ENCODE peak calls at places on chromosomes 3 and 15, in six cellular contexts. G, F, Z, A, X and J are unnamed samples.

GRCh38 chr3:128067481-128067880 is 15.2 kb downstream of the SEC61A1 start:
- DNase-seq in G (no peak), F (no peak), Z (peak; percentile 29), A (no peak), X (peak; percentile 42), J (no peak)

GRCh38 chr15:92683511-92683834 is 27.9 kb upstream of the FAM174B start:
- DNase-seq in G (no peak), F (peak; percentile 17), Z (peak; percentile 68), A (peak; percentile 72), X (peak; percentile 53), J (no peak)

GRCh38 chr15:44096596-44096995 is 98.5 kb downstream of the FRMD5 start:
- DNase-seq in G (no peak), F (no peak), Z (no peak), A (no peak), X (no peak), J (no peak)

GRCh38 chr15:89034305-89034704 is 54.0 kb upstream of the ABHD2 start:
- DNase-seq in G (peak; percentile 29), F (peak; percentile 35), Z (peak; percentile 62), A (no peak), X (no peak), J (no peak)

GRCh38 chr15:88447206-88447605 is 20.0 kb downstream of the MRPL46 start:
- DNase-seq in G (no peak), F (no peak), Z (peak; percentile 14), A (no peak), X (peak; percentile 75), J (no peak)

GRCh38 chr3:189142527-189142926 is 29.2 kb upstream of the TPRG1 start:
- DNase-seq in G (no peak), F (no peak), Z (no peak), A (no peak), X (no peak), J (no peak)

GRCh38 chr3:126895178-126896066 is 87.5 kb upstream of the PLXNA1 start:
- DNase-seq in G (no peak), F (no peak), Z (peak; percentile 39), A (no peak), X (no peak), J (no peak)

GRCh38 chr3:34361921-34362320 is 563.5 kb downstream of the PDCD6IP start:
- DNase-seq in G (no peak), F (no peak), Z (no peak), A (no peak), X (no peak), J (no peak)

GRCh38 chr3:119555309-119555735 is 4.1 kb downstream of the CD80 start:
- DNase-seq in G (no peak), F (no peak), Z (no peak), A (no peak), X (no peak), J (no peak)
- TF ChIP-seq POLR2A in G (no peak), F (no peak), Z (no peak), A (no peak), X (no peak), J (no peak)

GRCh38 chr3:196051336-196052076 is 30.4 kb downstream of the TFRC start:
- DNase-seq in G (no peak), F (no peak), Z (no peak), A (no peak), X (no peak), J (no peak)

GRCh38 chr3:196057663-196058356 is 24.1 kb downstream of the TFRC start:
- DNase-seq in G (no peak), F (no peak), Z (no peak), A (no peak), X (no peak), J (no peak)

GRCh38 chr3:196055267-196055666 is 26.6 kb downstream of the TFRC start:
- DNase-seq in G (no peak), F (no peak), Z (no peak), A (no peak), X (no peak), J (no peak)

GRCh38 chr3:196053487-196053886 is 28.4 kb downstream of the TFRC start:
- DNase-seq in G (no peak), F (no peak), Z (no peak), A (no peak), X (no peak), J (no peak)

GRCh38 chr3:196055683-196056270 is 26.1 kb downstream of the TFRC start:
- DNase-seq in G (no peak), F (peak; percentile 96), Z (peak; percentile 8), A (no peak), X (no peak), J (no peak)
- TF ChIP-seq POLR2A in G (no peak), F (no peak), Z (no peak), A (no peak), X (no peak), J (no peak)

GRCh38 chr3:69013256-69014021 is at the start of gene EOGT:
- DNase-seq in G (peak; percentile 61), F (peak; percentile 84), Z (peak; percentile 84), A (peak; percentile 89), X (peak; percentile 94), J (peak; percentile 77)
- TF ChIP-seq POLR2A in G (peak; percentile 36), F (no peak), Z (peak; percentile 46), A (no peak), X (no peak), J (peak; percentile 39)

DNA sequence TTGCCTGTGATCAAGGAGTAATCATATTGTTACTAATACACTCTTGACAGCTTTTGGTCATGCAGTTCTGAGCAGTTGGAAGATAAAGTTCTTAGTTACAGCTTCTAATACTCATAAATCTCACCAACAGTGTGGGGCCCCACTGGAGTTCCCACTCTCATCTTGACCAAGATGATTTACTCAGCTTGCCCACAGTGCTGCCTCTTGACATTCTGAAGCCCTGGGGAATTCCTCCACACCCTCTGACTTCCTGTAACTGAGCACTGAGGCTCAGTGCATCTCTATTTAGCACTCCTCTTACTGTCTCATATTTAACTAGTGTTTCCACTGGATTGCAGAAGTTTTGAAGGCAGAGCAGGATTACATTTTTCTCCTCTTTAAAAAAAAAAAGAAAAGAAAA is 1.9 kb upstream of the ARL6IP5 start:
- DNase-seq in G (no peak), F (peak; percentile 91), Z (peak; percentile 43), A (peak; percentile 31), X (no peak), J (no peak)
- TF ChIP-seq POLR2A in G (no peak), F (no peak), Z (no peak), A (no peak), X (no peak), J (no peak)